ENCODE peak calls at places on chromosomes 6 and 20, in five cellular contexts. One of them, this sample, is unnamed. For H3K9me3, the result is how much of the 10 kb centered on the place peaks cover.

GRCh38 chr6:137261393-137262154 is 42.4 kb upstream of the IFNGR1 start:
- DNase-seq in A549: no peak
- DNase-seq in pancreas: no peak
- DNase-seq in esophagus squamous epithelium: no peak
- DNase-seq in GM23248: peak
- DNase-seq in this sample: peak

GRCh38 chr6:127514396-127515227 is 4.5 kb downstream of the MTCL3 start:
- DNase-seq in GM23248: peak
- DNase-seq in A549: no peak
- DNase-seq in pancreas: peak
- DNase-seq in esophagus squamous epithelium: no peak
- DNase-seq in this sample: no peak

GRCh38 chr6:17966451-17966850 is 21.0 kb downstream of the KIF13A start:
- DNase-seq in GM23248: no peak
- DNase-seq in A549: no peak
- DNase-seq in pancreas: no peak
- DNase-seq in esophagus squamous epithelium: no peak
- DNase-seq in this sample: no peak

GRCh38 chr6:15423286-15423957 is 177.6 kb downstream of the JARID2 start:
- DNase-seq in GM23248: peak
- DNase-seq in pancreas: no peak
- DNase-seq in A549: no peak
- DNase-seq in esophagus squamous epithelium: no peak
- DNase-seq in this sample: no peak

GRCh38 chr6:162999575-163000285 is 272.0 kb downstream of the PACRG start:
- DNase-seq in GM23248: peak
- DNase-seq in pancreas: no peak
- DNase-seq in esophagus squamous epithelium: no peak
- DNase-seq in A549: no peak
- DNase-seq in this sample: no peak

GRCh38 chr6:153108320-153108719 is 22.8 kb downstream of the RGS17 start:
- DNase-seq in esophagus squamous epithelium: no peak
- DNase-seq in A549: no peak
- DNase-seq in pancreas: no peak
- DNase-seq in GM23248: peak
- DNase-seq in this sample: no peak

GRCh38 chr6:20827798-20828197 is 293.5 kb downstream of the CDKAL1 start:
- DNase-seq in GM23248: peak
- DNase-seq in pancreas: no peak
- DNase-seq in A549: no peak
- DNase-seq in esophagus squamous epithelium: no peak
- DNase-seq in this sample: no peak

GRCh38 chr6:53054532-53054931 is 10.7 kb upstream of the FBXO9 start:
- DNase-seq in GM23248: no peak
- DNase-seq in A549: no peak
- DNase-seq in pancreas: no peak
- DNase-seq in esophagus squamous epithelium: no peak
- DNase-seq in this sample: no peak

GRCh38 chr6:132354517-132355167 is 46.6 kb downstream of the MOXD1 start:
- DNase-seq in pancreas: no peak
- DNase-seq in A549: no peak
- DNase-seq in esophagus squamous epithelium: peak
- DNase-seq in GM23248: no peak
- DNase-seq in this sample: no peak

GRCh38 chr20:24502184-24502583 is 32.8 kb downstream of the SYNDIG1 start:
- DNase-seq in esophagus squamous epithelium: no peak
- DNase-seq in pancreas: no peak
- DNase-seq in GM23248: peak
- DNase-seq in A549: peak
- DNase-seq in this sample: no peak

GRCh38 chr6:144153260-144153659 is 2.9 kb downstream of the STX11 start:
- DNase-seq in GM23248: no peak
- DNase-seq in A549: no peak
- DNase-seq in esophagus squamous epithelium: no peak
- DNase-seq in pancreas: peak
- DNase-seq in this sample: no peak

GRCh38 chr6:26045046-26045938 is 41.9 kb upstream of the HFE start:
- DNase-seq in pancreas: peak
- DNase-seq in A549: peak
- DNase-seq in GM23248: peak
- DNase-seq in esophagus squamous epithelium: peak
- DNase-seq in this sample: peak

GRCh38 chr6:119303164-119303887 is 46.2 kb downstream of the MAN1A1 start:
- DNase-seq in esophagus squamous epithelium: no peak
- DNase-seq in GM23248: no peak
- DNase-seq in A549: no peak
- DNase-seq in pancreas: no peak
- DNase-seq in this sample: no peak

GRCh38 chr6:116215414-116215813 is 38.5 kb downstream of the TSPYL4 start:
- DNase-seq in A549: no peak
- DNase-seq in esophagus squamous epithelium: no peak
- DNase-seq in pancreas: no peak
- DNase-seq in GM23248: peak
- DNase-seq in this sample: no peak

GRCh38 chr20:56595746-56596478 is 33.2 kb upstream of the TFAP2C start:
- DNase-seq in pancreas: no peak
- DNase-seq in GM23248: no peak
- DNase-seq in A549: no peak
- DNase-seq in esophagus squamous epithelium: no peak
- DNase-seq in this sample: no peak

GRCh38 chr6:45554596-45554995 is 176.9 kb upstream of the SUPT3H start:
- DNase-seq in A549: no peak
- DNase-seq in pancreas: no peak
- DNase-seq in GM23248: peak
- DNase-seq in esophagus squamous epithelium: no peak
- DNase-seq in this sample: no peak

GRCh38 chr6:132165677-132166076 is 214.5 kb upstream of the CCN2 start:
- DNase-seq in GM23248: no peak
- DNase-seq in pancreas: no peak
- DNase-seq in esophagus squamous epithelium: no peak
- DNase-seq in A549: no peak
- DNase-seq in this sample: no peak

DNA sequence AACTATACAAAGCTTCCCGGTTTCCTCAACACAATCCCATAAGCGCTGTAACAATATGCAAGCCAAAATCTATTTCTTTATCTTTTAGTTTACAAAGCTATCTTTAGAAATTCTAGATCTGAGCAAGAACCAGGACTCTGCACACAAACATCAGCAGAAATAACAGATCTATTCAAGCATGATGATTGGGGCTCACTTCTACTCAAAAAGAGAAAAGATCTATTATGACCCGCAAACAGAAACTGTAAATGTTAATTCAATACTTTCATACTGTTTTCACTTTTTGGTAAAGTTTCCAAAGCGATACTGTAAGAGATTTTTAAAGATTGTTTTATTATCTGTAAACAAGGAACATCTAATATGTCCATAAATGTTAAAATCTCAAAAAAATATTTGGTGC is 86.6 kb downstream of the SESN1 start:
- DNase-seq in GM23248: no peak
- DNase-seq in esophagus squamous epithelium: no peak
- DNase-seq in A549: no peak
- DNase-seq in pancreas: no peak
- DNase-seq in this sample: no peak
- H3K27ac ChIP-seq in GM23248: peak
- H3K27ac ChIP-seq in esophagus squamous epithelium: peak
- H3K27ac ChIP-seq in A549: peak
- H3K27ac ChIP-seq in pancreas: no peak
- H3K27ac ChIP-seq in this sample: peak

GRCh38 chr20:16302818-16303217 is 270.4 kb downstream of the KIF16B start:
- DNase-seq in esophagus squamous epithelium: no peak
- DNase-seq in A549: no peak
- DNase-seq in pancreas: no peak
- DNase-seq in GM23248: no peak
- DNase-seq in this sample: no peak

GRCh38 chr20:16299892-16300291 is 273.4 kb downstream of the KIF16B start:
- DNase-seq in GM23248: no peak
- DNase-seq in esophagus squamous epithelium: no peak
- DNase-seq in A549: no peak
- DNase-seq in pancreas: no peak
- DNase-seq in this sample: no peak

GRCh38 chr20:16296933-16297332 is 276.3 kb downstream of the KIF16B start:
- DNase-seq in pancreas: no peak
- DNase-seq in esophagus squamous epithelium: no peak
- DNase-seq in GM23248: no peak
- DNase-seq in A549: no peak
- DNase-seq in this sample: no peak

DNA sequence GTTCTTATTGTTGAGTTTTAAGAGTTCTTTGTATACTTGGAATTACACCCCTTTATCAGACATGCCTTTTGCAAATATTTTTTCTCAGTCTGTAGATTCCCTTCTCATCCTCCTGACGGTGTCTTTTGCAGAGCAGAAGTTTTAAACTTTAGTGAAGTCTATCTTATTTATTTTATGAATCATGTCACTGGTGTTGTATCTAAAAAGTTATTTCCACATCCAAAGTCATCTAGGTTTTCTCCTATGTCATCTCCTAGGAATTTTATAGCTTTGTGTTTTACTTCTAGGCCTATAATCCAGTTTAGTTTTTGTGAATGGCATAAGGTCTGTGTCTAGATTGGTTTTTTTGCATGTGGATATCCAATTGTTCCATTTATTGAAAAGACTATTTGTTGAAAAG is 271.3 kb downstream of the KIF16B start:
- DNase-seq in esophagus squamous epithelium: no peak
- DNase-seq in GM23248: no peak
- DNase-seq in A549: no peak
- DNase-seq in pancreas: no peak
- DNase-seq in this sample: no peak
- H3K9me3 ChIP-seq in esophagus squamous epithelium: under half
- H3K9me3 ChIP-seq in GM23248: under half
- H3K9me3 ChIP-seq in A549: under half
- H3K9me3 ChIP-seq in pancreas: under half
- H3K9me3 ChIP-seq in this sample: under half

GRCh38 chr6:158707120-158707519 is 57.3 kb downstream of the SYTL3 start:
- DNase-seq in esophagus squamous epithelium: no peak
- DNase-seq in A549: peak
- DNase-seq in pancreas: no peak
- DNase-seq in GM23248: peak
- DNase-seq in this sample: no peak
- H3K27ac ChIP-seq in esophagus squamous epithelium: peak
- H3K27ac ChIP-seq in A549: peak
- H3K27ac ChIP-seq in pancreas: no peak
- H3K27ac ChIP-seq in GM23248: peak
- H3K27ac ChIP-seq in this sample: peak

GRCh38 chr20:62111148-62111547 is 11.1 kb upstream of the LSM14B start:
- DNase-seq in pancreas: no peak
- DNase-seq in GM23248: no peak
- DNase-seq in esophagus squamous epithelium: no peak
- DNase-seq in A549: no peak
- DNase-seq in this sample: no peak
- H3K9me3 ChIP-seq in pancreas: under half
- H3K9me3 ChIP-seq in GM23248: under half
- H3K9me3 ChIP-seq in esophagus squamous epithelium: under half
- H3K9me3 ChIP-seq in A549: half or more
- H3K9me3 ChIP-seq in this sample: under half

DNA sequence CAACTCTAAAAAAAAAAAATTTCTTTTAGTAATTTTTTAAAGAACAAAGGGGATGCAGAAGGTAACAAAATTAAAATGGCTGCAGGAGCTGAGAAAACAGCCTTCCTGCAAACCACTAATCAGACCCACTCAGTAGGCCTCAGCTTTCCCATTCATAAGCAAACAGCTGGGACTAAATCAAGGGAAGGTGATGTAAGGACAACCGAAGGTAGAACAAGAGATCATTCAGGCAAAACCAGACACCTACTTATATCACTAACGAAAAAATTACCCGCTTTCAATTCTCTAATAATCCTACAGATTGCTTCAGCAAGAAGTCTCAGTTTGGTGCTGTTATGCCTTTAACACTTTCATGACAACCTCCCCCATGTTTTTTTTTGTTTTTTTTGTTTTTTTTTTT is 124.0 kb downstream of the ZMYND8 start:
- DNase-seq in pancreas: no peak
- DNase-seq in GM23248: no peak
- DNase-seq in esophagus squamous epithelium: no peak
- DNase-seq in A549: no peak
- DNase-seq in this sample: no peak
- H3K27ac ChIP-seq in pancreas: no peak
- H3K27ac ChIP-seq in GM23248: no peak
- H3K27ac ChIP-seq in esophagus squamous epithelium: no peak
- H3K27ac ChIP-seq in A549: no peak
- H3K27ac ChIP-seq in this sample: no peak

DNA sequence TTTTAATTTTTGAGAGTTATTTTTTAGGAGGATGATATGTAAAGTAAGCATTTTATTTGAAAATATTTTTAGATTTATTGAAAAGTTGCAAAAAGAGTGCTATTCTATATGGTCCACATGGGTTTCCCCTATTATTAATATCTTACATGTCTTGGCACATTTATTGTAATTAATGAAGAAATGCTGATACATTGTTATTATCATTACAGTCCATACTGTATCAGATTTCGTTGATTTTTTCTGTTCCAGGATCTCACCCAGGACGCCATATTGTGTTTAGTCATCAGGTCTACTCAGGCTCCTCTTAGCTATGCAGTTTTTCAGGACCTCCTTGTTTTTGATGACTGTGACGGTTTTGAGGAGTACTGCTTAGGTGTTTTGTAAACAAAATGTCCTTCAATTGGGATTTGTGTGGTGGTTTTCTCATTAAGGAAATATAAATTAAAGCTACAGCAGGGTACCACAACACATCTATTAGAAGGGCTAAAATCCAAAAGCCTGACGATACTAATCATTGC is 281.0 kb downstream of the SAMD5 start:
- DNase-seq in A549: no peak
- DNase-seq in GM23248: no peak
- DNase-seq in pancreas: no peak
- DNase-seq in esophagus squamous epithelium: no peak
- DNase-seq in this sample: no peak
- H3K9me3 ChIP-seq in A549: under half
- H3K9me3 ChIP-seq in GM23248: under half
- H3K9me3 ChIP-seq in pancreas: under half
- H3K9me3 ChIP-seq in esophagus squamous epithelium: under half
- H3K9me3 ChIP-seq in this sample: under half

DNA sequence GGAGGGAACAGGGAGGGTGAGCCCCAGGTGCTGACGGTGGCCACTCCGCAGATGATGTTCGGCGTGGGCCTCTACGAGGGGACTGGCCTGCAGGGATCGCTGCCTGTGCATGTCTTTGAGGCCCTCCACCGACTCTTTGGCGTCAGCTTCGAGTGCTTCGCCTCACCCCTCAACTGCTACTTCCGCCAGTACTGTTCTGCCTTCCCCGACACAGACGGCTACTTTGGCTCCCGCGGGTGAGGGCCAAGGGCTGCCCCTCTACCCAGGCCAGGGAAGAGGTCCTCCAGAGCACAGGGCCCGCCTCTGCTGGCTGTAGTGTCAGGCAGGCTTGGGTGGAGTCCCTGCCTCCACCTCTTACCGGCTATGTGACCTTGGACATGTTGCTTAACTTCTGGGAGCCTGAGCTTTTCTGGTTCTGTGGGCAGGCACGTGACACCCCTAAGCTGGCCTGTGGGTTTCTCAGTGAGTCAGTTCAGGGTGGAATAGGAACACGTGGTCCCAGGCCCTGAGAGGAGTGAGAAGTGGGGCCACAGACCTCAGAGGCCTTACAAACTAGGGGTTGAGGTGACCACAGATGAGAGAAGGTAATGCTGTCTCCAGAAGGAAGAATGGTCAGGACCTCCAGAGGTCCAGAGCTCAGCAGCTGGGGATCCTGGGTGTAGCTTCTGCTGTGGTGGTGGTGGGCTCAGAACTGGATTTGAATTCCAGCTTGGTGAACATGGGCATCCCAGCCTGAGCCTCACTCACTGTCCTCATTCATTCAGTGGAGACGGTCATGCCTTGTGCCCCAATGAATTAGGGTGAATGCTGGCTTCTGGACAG is 11.9 kb downstream of the PCIF1 start:
- DNase-seq in esophagus squamous epithelium: no peak
- DNase-seq in A549: no peak
- DNase-seq in GM23248: peak
- DNase-seq in pancreas: peak
- DNase-seq in this sample: no peak
- H3K27ac ChIP-seq in esophagus squamous epithelium: peak
- H3K27ac ChIP-seq in A549: no peak
- H3K27ac ChIP-seq in GM23248: peak
- H3K27ac ChIP-seq in pancreas: peak
- H3K27ac ChIP-seq in this sample: no peak